ENCODE peak calls at places on chromosomes 6 and 20, in five cellular contexts. One of them, this sample, is unnamed.

GRCh38 chr6:166619912-166620311 is 7.1 kb downstream of the RPS6KA2 start:
- DNase-seq in AG04450: peak
- DNase-seq in endodermal cell: peak
- DNase-seq in HEK293T: no peak
- DNase-seq in kidney glomerular epithelial cell: peak
- DNase-seq in this sample: peak

GRCh38 chr20:7497985-7498384 is 442.3 kb downstream of the HAO1 start:
- DNase-seq in AG04450: no peak
- DNase-seq in endodermal cell: no peak
- DNase-seq in HEK293T: no peak
- DNase-seq in kidney glomerular epithelial cell: peak
- DNase-seq in this sample: no peak

GRCh38 chr6:78797270-78797669 is 70.1 kb upstream of the IRAK1BP1 start:
- DNase-seq in AG04450: no peak
- DNase-seq in endodermal cell: no peak
- DNase-seq in HEK293T: no peak
- DNase-seq in kidney glomerular epithelial cell: no peak
- DNase-seq in this sample: no peak

GRCh38 chr6:151869345-151869744 is 61.9 kb downstream of the ESR1 start:
- DNase-seq in AG04450: no peak
- DNase-seq in endodermal cell: no peak
- DNase-seq in HEK293T: no peak
- DNase-seq in kidney glomerular epithelial cell: no peak
- DNase-seq in this sample: no peak

GRCh38 chr6:96909826-96910225 is 12.1 kb upstream of the NDUFAF4 start:
- DNase-seq in AG04450: no peak
- DNase-seq in endodermal cell: no peak
- DNase-seq in HEK293T: no peak
- DNase-seq in kidney glomerular epithelial cell: no peak
- DNase-seq in this sample: no peak

GRCh38 chr6:136764522-136764993 is 27.7 kb downstream of the MAP3K5 start:
- DNase-seq in AG04450: no peak
- DNase-seq in endodermal cell: no peak
- DNase-seq in HEK293T: no peak
- DNase-seq in kidney glomerular epithelial cell: no peak
- DNase-seq in this sample: no peak

GRCh38 chr6:5422321-5422915 is 161.1 kb downstream of the FARS2 start:
- DNase-seq in AG04450: peak
- DNase-seq in endodermal cell: peak
- DNase-seq in HEK293T: peak
- DNase-seq in kidney glomerular epithelial cell: no peak
- DNase-seq in this sample: no peak

GRCh38 chr20:45821942-45822341 is 5.2 kb downstream of the TNNC2 start:
- DNase-seq in AG04450: no peak
- DNase-seq in endodermal cell: no peak
- DNase-seq in HEK293T: no peak
- DNase-seq in kidney glomerular epithelial cell: no peak
- DNase-seq in this sample: no peak

GRCh38 chr20:53146201-53146891 is 174.2 kb downstream of the TSHZ2 start:
- DNase-seq in AG04450: no peak
- DNase-seq in endodermal cell: no peak
- DNase-seq in HEK293T: no peak
- DNase-seq in kidney glomerular epithelial cell: no peak
- DNase-seq in this sample: no peak

GRCh38 chr6:165889636-165890403 is 226.8 kb upstream of the PDE10A start:
- DNase-seq in AG04450: no peak
- DNase-seq in endodermal cell: peak
- DNase-seq in HEK293T: peak
- DNase-seq in kidney glomerular epithelial cell: peak
- DNase-seq in this sample: no peak

GRCh38 chr6:47072667-47073066 is 30.5 kb upstream of the ADGRF1 start:
- DNase-seq in AG04450: no peak
- DNase-seq in endodermal cell: no peak
- DNase-seq in HEK293T: no peak
- DNase-seq in kidney glomerular epithelial cell: no peak
- DNase-seq in this sample: no peak

GRCh38 chr6:156980515-156980914 is 203.3 kb downstream of the ARID1B start:
- DNase-seq in AG04450: no peak
- DNase-seq in endodermal cell: no peak
- DNase-seq in HEK293T: peak
- DNase-seq in kidney glomerular epithelial cell: no peak
- DNase-seq in this sample: no peak

GRCh38 chr6:143260857-143261256 is 189.6 kb downstream of the ADAT2 start:
- DNase-seq in AG04450: peak
- DNase-seq in endodermal cell: no peak
- DNase-seq in HEK293T: no peak
- DNase-seq in kidney glomerular epithelial cell: no peak
- DNase-seq in this sample: peak

GRCh38 chr20:62064788-62065668 is 653 bp downstream of the TAF4 start:
- DNase-seq in AG04450: no peak
- DNase-seq in endodermal cell: no peak
- DNase-seq in HEK293T: no peak
- DNase-seq in kidney glomerular epithelial cell: no peak
- DNase-seq in this sample: no peak

GRCh38 chr20:1820137-1821074 is 74.8 kb upstream of the SIRPA start:
- DNase-seq in AG04450: no peak
- DNase-seq in endodermal cell: no peak
- DNase-seq in HEK293T: no peak
- DNase-seq in kidney glomerular epithelial cell: no peak
- DNase-seq in this sample: no peak

GRCh38 chr6:105204331-105204730 is 24.5 kb upstream of the POPDC3 start:
- DNase-seq in AG04450: no peak
- DNase-seq in endodermal cell: no peak
- DNase-seq in HEK293T: no peak
- DNase-seq in kidney glomerular epithelial cell: peak
- DNase-seq in this sample: no peak

GRCh38 chr6:43455034-43455747 is at the start of gene DLK2:
- DNase-seq in AG04450: no peak
- DNase-seq in endodermal cell: no peak
- DNase-seq in HEK293T: peak
- DNase-seq in kidney glomerular epithelial cell: no peak
- DNase-seq in this sample: no peak

GRCh38 chr6:157268835-157269234 is 54.5 kb downstream of the TMEM242 start:
- DNase-seq in AG04450: no peak
- DNase-seq in endodermal cell: peak
- DNase-seq in HEK293T: no peak
- DNase-seq in kidney glomerular epithelial cell: no peak
- DNase-seq in this sample: no peak

GRCh38 chr20:46362931-46363872 is 43.2 kb downstream of the ELMO2 start:
- DNase-seq in AG04450: no peak
- DNase-seq in endodermal cell: no peak
- DNase-seq in HEK293T: no peak
- DNase-seq in kidney glomerular epithelial cell: no peak
- DNase-seq in this sample: no peak